ENCODE peak calls at places on chromosomes 1 and 21, in eight cellular contexts. R is thoracic aorta, H is body of pancreas, N is PC-9, J is heart left ventricle, P is adrenal gland, L is sigmoid colon, Q is fibroblast of lung. C is an unnamed sample.

GRCh38 chr1:10628685-10629084 is 153.9 kb downstream of the PEX14 start:
- DNase-seq in Q (peak), H (peak), P (peak), L (peak), R (no peak), J (peak), N (no peak), C (no peak)

GRCh38 chr1:160474392-160475242 is 48.4 kb downstream of the SLAMF6 start:
- DNase-seq in J (no peak), P (no peak), Q (no peak), H (no peak), R (no peak), L (no peak), N (no peak), C (no peak)

GRCh38 chr1:25033828-25034451 is 103.9 kb upstream of the RUNX3 start:
- DNase-seq in L (no peak), N (no peak), P (peak), Q (no peak), J (peak), H (no peak), R (no peak), C (no peak)

GRCh38 chr1:165894591-165894990 is 67.2 kb downstream of the UCK2 start:
- DNase-seq in J (no peak), H (no peak), R (no peak), Q (peak), P (no peak), N (no peak), L (no peak), C (no peak)

GRCh38 chr1:22121421-22121911 is 21.4 kb downstream of the WNT4 start:
- DNase-seq in N (no peak), R (no peak), L (no peak), H (no peak), P (no peak), Q (no peak), J (no peak), C (no peak)

GRCh38 chr1:42658880-42659337 is 686 bp downstream of the PPIH start:
- DNase-seq in H (no peak), J (no peak), Q (peak), L (no peak), P (peak), N (no peak), R (no peak), C (peak)

GRCh38 chr1:229895605-229896004 is 171.4 kb upstream of the GALNT2 start:
- DNase-seq in P (no peak), H (no peak), N (no peak), Q (no peak), L (no peak), J (no peak), R (no peak), C (no peak)

GRCh38 chr1:229262239-229262638 is 8.7 kb upstream of the RAB4A start:
- DNase-seq in N (no peak), Q (no peak), R (no peak), J (no peak), L (no peak), H (no peak), P (no peak), C (no peak)

GRCh38 chr1:189103956-189104355 is 1373.7 kb downstream of the BRINP3 start:
- DNase-seq in L (no peak), R (no peak), H (no peak), Q (peak), J (no peak), N (no peak), P (no peak), C (peak)

GRCh38 chr1:22598736-22599135 is 35.4 kb downstream of the EPHA8 start:
- DNase-seq in Q (no peak), P (no peak), R (no peak), N (no peak), J (no peak), L (no peak), H (no peak), C (no peak)

GRCh38 chr1:22930235-22930912 is 42.3 kb downstream of the LACTBL1 start:
- DNase-seq in L (peak), H (peak), R (no peak), J (peak), Q (peak), P (peak), N (no peak), C (peak)

GRCh38 chr1:204735042-204735441 is 49.5 kb upstream of the LRRN2 start:
- DNase-seq in L (no peak), P (no peak), H (no peak), J (no peak), R (no peak), Q (no peak), N (no peak), C (no peak)

GRCh38 chr1:83959824-83960441 is 39.0 kb downstream of the TTLL7 start:
- DNase-seq in J (no peak), P (no peak), R (no peak), L (no peak), Q (peak), H (no peak), N (no peak), C (peak)

GRCh38 chr1:174376030-174376429 is 71.7 kb upstream of the GPR52 start:
- DNase-seq in L (no peak), J (no peak), N (no peak), P (no peak), R (no peak), Q (no peak), H (no peak), C (no peak)

GRCh38 chr1:21814241-21814918 is 2.3 kb downstream of the LDLRAD2 start:
- DNase-seq in Q (peak), H (no peak), N (no peak), L (no peak), P (peak), R (no peak), J (no peak), C (no peak)

GRCh38 chr1:47758341-47759237 is 238.6 kb downstream of the TRABD2B start:
- DNase-seq in H (peak), Q (peak), J (no peak), N (no peak), R (peak), P (peak), L (peak), C (no peak)

GRCh38 chr21:45031231-45032191 is 42.9 kb upstream of the ADARB1 start:
- DNase-seq in P (no peak), L (peak), R (no peak), Q (no peak), N (no peak), H (no peak), J (no peak), C (no peak)

GRCh38 chr21:25361765-25362164 is 245.5 kb downstream of the MRPL39 start:
- DNase-seq in L (no peak), N (no peak), H (no peak), J (no peak), R (no peak), Q (no peak), P (no peak), C (no peak)

GRCh38 chr1:10943991-10944730 is 68.3 kb upstream of the TARDBP start:
- DNase-seq in J (peak), R (no peak), N (no peak), Q (peak), L (no peak), H (no peak), P (peak), C (peak)

GRCh38 chr1:35269190-35269988 is 880 bp downstream of the ZMYM4 start:
- DNase-seq in J (no peak), P (no peak), L (no peak), N (no peak), R (no peak), H (no peak), Q (no peak), C (peak)

GRCh38 chr1:224592636-224593579 is 23.2 kb upstream of the CNIH3 start:
- DNase-seq in Q (peak), P (no peak), H (no peak), J (no peak), L (no peak), N (no peak), R (no peak), C (peak)

GRCh38 chr1:34476371-34476770 is 278.5 kb upstream of the GJB5 start:
- DNase-seq in Q (no peak), H (no peak), P (no peak), L (no peak), R (no peak), J (no peak), N (no peak), C (no peak)

GRCh38 chr1:207346562-207346912 is 25.1 kb downstream of the CD55 start:
- DNase-seq in H (no peak), R (no peak), L (no peak), N (no peak), J (peak), P (no peak), Q (no peak), C (no peak)

GRCh38 chr1:208088319-208088718 is 155.9 kb downstream of the PLXNA2 start:
- DNase-seq in R (no peak), H (no peak), N (no peak), Q (peak), J (no peak), L (no peak), P (no peak), C (no peak)

GRCh38 chr1:43419627-43420425 is 30.1 kb downstream of the SZT2 start:
- DNase-seq in H (no peak), L (no peak), Q (no peak), J (no peak), P (no peak), R (no peak), N (no peak), C (no peak)

GRCh38 chr1:84402060-84402459 is 3.8 kb downstream of the DNASE2B start:
- DNase-seq in L (no peak), R (no peak), Q (peak), J (no peak), P (no peak), H (no peak), N (peak), C (peak)

GRCh38 chr1:195897072-195897471 is 711.2 kb downstream of the KCNT2 start:
- DNase-seq in L (no peak), J (no peak), N (no peak), R (no peak), Q (no peak), H (no peak), P (no peak), C (peak)

GRCh38 chr1:45543599-45544417 is 6.8 kb upstream of the AKR1A1 start:
- DNase-seq in J (peak), N (no peak), L (peak), P (peak), R (no peak), H (peak), Q (peak), C (no peak)

DNA sequence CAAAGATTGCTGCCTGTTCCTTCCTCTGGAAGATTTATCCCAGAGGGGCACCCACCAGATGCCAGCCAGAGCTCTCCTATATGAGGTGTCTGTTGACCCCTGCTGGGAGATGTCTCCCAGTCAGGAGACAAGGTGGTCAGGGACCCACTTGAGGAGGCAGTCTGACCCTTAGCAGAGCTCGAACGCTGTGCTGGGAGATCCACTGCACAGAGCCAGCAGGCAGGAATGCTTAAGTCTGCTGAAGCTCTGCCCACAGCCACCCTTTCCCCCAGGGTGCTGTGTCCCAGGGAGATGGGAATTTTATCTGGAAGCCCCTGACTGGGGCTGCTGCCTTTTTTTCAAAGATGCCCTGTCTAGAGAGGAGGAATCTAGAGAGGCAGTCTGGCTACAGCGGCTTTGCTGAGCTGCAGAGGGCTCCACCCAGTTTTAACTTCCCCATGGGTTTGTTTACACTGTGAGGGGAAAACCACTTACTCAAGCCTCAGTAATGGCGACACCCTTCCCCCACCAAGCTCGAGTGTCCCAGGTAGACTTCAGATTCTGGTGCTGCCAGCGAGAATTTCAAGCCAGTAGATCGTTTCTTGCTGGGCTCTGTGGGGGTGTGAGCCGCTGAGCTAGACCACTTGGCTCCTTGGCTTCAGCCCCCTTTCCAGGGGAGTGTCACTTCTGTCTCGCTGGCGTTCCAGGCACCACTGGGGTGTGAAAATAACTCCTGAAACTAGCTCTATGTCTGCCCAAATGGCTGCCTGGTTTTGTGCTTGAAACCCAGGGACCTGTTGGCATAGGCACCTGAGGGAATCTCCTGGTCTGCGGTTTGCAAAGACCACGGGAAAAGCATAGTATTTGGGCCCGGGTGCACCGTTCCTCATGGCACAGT is 51.1 kb upstream of the PDC start:
- DNase-seq in J (no peak), P (no peak), L (no peak), N (no peak), Q (no peak), R (no peak), H (no peak), C (peak)
- H3K4me3 ChIP-seq in J (no peak), P (no peak), L (no peak), N (no peak), Q (no peak), R (no peak), H (no peak), C (no peak)

DNA sequence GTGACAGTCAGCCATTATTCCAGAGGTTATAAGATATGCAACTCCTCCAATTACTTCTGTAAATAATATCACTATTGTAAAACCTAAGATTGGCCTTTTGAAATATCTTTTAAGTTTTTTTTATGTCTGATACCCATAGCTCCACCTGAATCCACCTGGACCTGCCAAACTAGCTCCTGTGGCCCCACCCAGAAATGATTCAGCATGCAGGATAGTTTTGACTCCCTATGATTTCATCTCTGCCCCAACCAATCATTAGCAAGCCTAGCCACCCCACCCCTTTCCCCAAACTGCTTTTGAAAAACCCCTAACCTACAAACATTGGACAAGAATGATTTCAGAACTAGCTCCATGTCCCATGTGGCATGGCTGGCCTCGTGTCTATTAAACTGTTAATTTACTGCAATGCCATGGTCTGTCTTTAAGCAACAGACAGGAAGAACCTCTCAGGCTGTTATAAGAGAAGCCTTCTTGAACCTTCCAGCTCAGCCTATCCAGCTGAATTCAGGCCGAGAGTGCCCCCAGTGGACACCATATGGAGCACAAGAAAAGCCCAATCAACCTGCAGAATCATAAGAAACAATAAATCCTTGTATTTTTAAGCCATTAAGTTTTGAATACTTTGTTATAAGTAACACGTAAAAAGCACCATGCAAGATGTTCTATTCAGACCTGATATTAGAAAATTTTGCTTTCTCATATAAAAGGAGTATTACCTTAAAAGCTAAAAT is 263.0 kb upstream of the ZRANB2 start:
- DNase-seq in J (no peak), P (no peak), N (no peak), L (no peak), R (no peak), H (no peak), Q (no peak), C (peak)
- TF ChIP-seq CTCF in J (no peak), P (no peak), N (no peak), L (no peak), R (no peak), H (no peak), Q (no peak), C (peak)

GRCh38 chr21:43719748-43720538 is 1.0 kb downstream of the PDXK start:
- DNase-seq in R (no peak), L (no peak), H (peak), Q (no peak), P (peak), N (no peak), J (peak), C (no peak)

GRCh38 chr21:43721939-43722338 is 3.0 kb downstream of the PDXK start:
- DNase-seq in P (no peak), Q (no peak), H (no peak), N (no peak), L (no peak), R (no peak), J (peak), C (no peak)

GRCh38 chr21:43718872-43719747 is at the start of gene PDXK:
- DNase-seq in Q (peak), R (no peak), N (peak), J (peak), L (peak), P (peak), H (peak), C (peak)

GRCh38 chr21:43720539-43721224 is 1.8 kb downstream of the PDXK start:
- DNase-seq in L (no peak), N (no peak), Q (no peak), R (no peak), H (no peak), P (peak), J (no peak), C (no peak)

DNA sequence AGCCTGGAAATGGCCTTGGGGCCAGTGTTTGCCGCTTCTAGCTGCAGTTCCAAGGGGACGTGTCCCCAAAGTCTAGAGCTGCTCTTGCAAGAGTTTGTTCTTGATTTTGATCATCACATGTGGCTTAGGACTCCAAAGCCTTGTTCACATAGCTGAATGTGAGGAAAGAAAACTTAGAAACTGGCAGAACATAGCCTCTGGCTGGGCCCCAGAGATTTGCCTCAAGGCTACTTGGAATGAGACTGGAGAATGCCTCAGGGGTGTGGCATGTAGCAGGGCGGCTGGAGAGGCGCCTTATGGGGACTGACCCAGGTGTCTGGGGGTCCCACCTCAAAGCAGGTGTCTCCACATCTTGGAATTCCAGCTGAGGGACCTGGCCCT is 2.3 kb downstream of the PDXK start:
- DNase-seq in P (peak), R (no peak), J (no peak), L (no peak), H (peak), Q (no peak), N (no peak), C (no peak)
- H3K4me3 ChIP-seq in P (no peak), R (peak), J (no peak), L (no peak), H (no peak), Q (no peak), N (peak), C (peak)

GRCh38 chr1:176843352-176844297 is 320.9 kb downstream of the ASTN1 start:
- DNase-seq in J (no peak), L (no peak), H (peak), R (no peak), Q (peak), P (peak), N (no peak), C (peak)
- TF ChIP-seq CTCF in J (peak), L (peak), H (peak), R (peak), Q (peak), P (peak), N (peak), C (peak)

GRCh38 chr1:31467005-31467674 is 54.1 kb downstream of the SERINC2 start:
- DNase-seq in P (no peak), H (no peak), L (no peak), J (no peak), N (no peak), Q (no peak), R (no peak), C (peak)

DNA sequence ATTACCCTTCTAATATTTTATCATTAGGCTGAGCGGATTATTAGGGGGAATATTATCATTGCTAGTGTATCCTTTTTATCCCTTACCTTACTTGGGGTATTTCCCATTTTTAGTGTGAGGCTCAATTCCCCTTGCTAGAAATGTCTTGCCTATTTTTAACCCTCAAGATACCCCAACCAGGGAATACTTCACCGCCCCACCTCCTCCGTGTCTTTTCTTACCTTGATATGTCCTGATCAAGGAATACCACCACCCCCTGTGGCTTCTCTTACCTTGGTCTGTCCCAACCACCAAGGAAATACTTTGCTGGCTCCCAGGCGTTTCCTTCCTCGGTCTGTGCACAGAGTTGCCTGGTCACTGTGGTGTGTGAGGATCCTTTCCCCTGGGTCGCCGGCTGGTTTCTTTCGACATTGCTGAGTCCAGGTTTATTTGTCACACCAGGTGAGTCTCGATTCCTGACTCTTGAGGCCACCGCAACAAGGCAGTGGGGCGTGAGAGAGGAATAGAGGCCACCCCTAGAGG is 57.8 kb downstream of the SERINC2 start:
- DNase-seq in N (peak), P (no peak), H (no peak), J (no peak), Q (no peak), L (no peak), R (no peak), C (no peak)
- H3K4me3 ChIP-seq in N (peak), P (no peak), H (no peak), J (no peak), Q (no peak), L (no peak), R (no peak), C (no peak)

DNA sequence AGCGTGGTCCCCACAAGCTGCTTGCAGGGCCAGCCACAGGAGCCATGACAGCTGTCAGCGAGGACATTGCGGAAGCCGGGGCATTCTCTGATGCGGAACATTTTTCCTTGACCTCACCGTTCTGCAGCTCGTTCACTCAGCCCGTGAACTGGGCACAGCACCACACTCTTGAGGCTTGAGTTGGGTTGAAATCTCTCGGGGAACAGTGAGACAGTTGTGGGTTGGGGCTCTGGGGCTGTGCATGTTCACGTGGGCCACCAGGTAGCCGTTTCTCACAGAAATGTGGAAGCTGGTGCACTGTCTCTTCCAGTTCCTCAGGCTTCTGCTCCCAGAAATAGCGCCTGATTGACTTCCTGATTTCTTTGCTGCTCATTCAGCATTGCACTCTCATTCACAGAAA is 69.8 kb downstream of the SPSB1 start:
- DNase-seq in H (no peak), R (no peak), J (no peak), N (no peak), L (no peak), Q (no peak), P (no peak), C (no peak)
- TF ChIP-seq CTCF in H (no peak), R (no peak), J (no peak), N (no peak), L (no peak), Q (no peak), P (no peak), C (no peak)